ENCODE peak calls at places on chromosomes 7 and 10, in four cellular contexts. B, L, P and E are unnamed samples.

GRCh38 chr10:35331894-35332640 is 4.2 kb upstream of the CCNY start:
- DNase-seq in B (no peak), L (no peak), P (no peak), E (no peak)

GRCh38 chr10:106571216-106571954 is 593.1 kb downstream of the SORCS1 start:
- DNase-seq in B (no peak), L (peak), P (peak), E (peak)

GRCh38 chr7:109844362-109844761 is 1246.6 kb upstream of the LRRN3 start:
- DNase-seq in B (no peak), L (no peak), P (no peak), E (no peak)

GRCh38 chr7:27247000-27247399 is 4.4 kb downstream of the EVX1 start:
- DNase-seq in B (no peak), L (no peak), P (no peak), E (no peak)

GRCh38 chr7:46099091-46099490 is 178.0 kb upstream of the IGFBP3 start:
- DNase-seq in B (no peak), L (no peak), P (no peak), E (no peak)

GRCh38 chr7:954330-955238 is at the start of gene ADAP1:
- DNase-seq in B (no peak), L (peak), P (no peak), E (no peak)

GRCh38 chr7:68424643-68425297 is 1173.5 kb upstream of the AUTS2 start:
- DNase-seq in B (no peak), L (no peak), P (no peak), E (no peak)

GRCh38 chr10:131063311-131063710 is 248.2 kb downstream of the TCERG1L start:
- DNase-seq in B (no peak), L (no peak), P (no peak), E (no peak)

GRCh38 chr7:43782768-43783555 is 24.5 kb downstream of the BLVRA start:
- DNase-seq in B (no peak), L (no peak), P (no peak), E (no peak)

GRCh38 chr7:36287371-36288241 is 102.1 kb upstream of the ANLN start:
- DNase-seq in B (no peak), L (peak), P (no peak), E (no peak)

GRCh38 chr10:5449227-5449626 is 36.9 kb downstream of the NET1 start:
- DNase-seq in B (no peak), L (no peak), P (no peak), E (no peak)

GRCh38 chr10:59708816-59709471 is 706 bp downstream of the SLC16A9 start:
- DNase-seq in B (peak), L (no peak), P (no peak), E (no peak)

GRCh38 chr7:122672536-122672935 is 26.4 kb downstream of the RNF133 start:
- DNase-seq in B (no peak), L (no peak), P (no peak), E (no peak)

GRCh38 chr7:102424787-102425218 is 8.6 kb upstream of the ORAI2 start:
- DNase-seq in B (no peak), L (no peak), P (no peak), E (no peak)